ENCODE peak calls at places on chromosomes 1 and 21, in four cellular contexts. G, H, T and C are unnamed samples.

GRCh38 chr1:2250721-2251281 is 22.7 kb downstream of the SKI start:
- DNase-seq in G (no peak), H (peak), T (no peak), C (no peak)

GRCh38 chr1:47023268-47024137 is at the start of gene CYP4X1:
- DNase-seq in G (no peak), H (no peak), T (no peak), C (peak)

GRCh38 chr1:226814751-226815496 is 55.5 kb upstream of the PSEN2 start:
- DNase-seq in G (no peak), H (no peak), T (no peak), C (no peak)

GRCh38 chr1:214216779-214217178 is 64.2 kb upstream of the SMYD2 start:
- DNase-seq in G (no peak), H (peak), T (no peak), C (no peak)

GRCh38 chr1:42177551-42177981 is 13.0 kb upstream of the GUCA2A start:
- DNase-seq in G (no peak), H (no peak), T (no peak), C (no peak)

GRCh38 chr1:188668083-188668482 is 1809.6 kb downstream of the BRINP3 start:
- DNase-seq in G (no peak), H (peak), T (no peak), C (no peak)

GRCh38 chr1:85576256-85576641 is 4.3 kb upstream of the CCN1 start:
- DNase-seq in G (no peak), H (no peak), T (no peak), C (no peak)

GRCh38 chr1:235952950-235953615 is 86.4 kb upstream of the LYST start:
- DNase-seq in G (no peak), H (no peak), T (peak), C (no peak)

GRCh38 chr1:36625253-36625958 is 142.7 kb upstream of the CSF3R start:
- DNase-seq in G (no peak), H (no peak), T (no peak), C (peak)

GRCh38 chr1:218591966-218592365 is 246.8 kb downstream of the TGFB2 start:
- DNase-seq in G (no peak), H (no peak), T (no peak), C (no peak)

GRCh38 chr1:212413902-212414327 is 771 bp downstream of the PACC1 start:
- DNase-seq in G (peak), H (no peak), T (no peak), C (peak)

GRCh38 chr21:27476696-27477095 is 509.8 kb upstream of the ADAMTS5 start:
- DNase-seq in G (no peak), H (no peak), T (no peak), C (peak)

GRCh38 chr1:30748699-30749401 is 8.7 kb downstream of the LAPTM5 start:
- DNase-seq in G (no peak), H (no peak), T (no peak), C (no peak)

GRCh38 chr21:42412636-42412933 is 8.9 kb downstream of the UBASH3A start:
- DNase-seq in G (no peak), H (no peak), T (no peak), C (no peak)

GRCh38 chr1:41779350-41779749 is 139.4 kb downstream of the HIVEP3 start:
- DNase-seq in G (no peak), H (no peak), T (no peak), C (no peak)

GRCh38 chr1:230205719-230206198 is 138.7 kb downstream of the GALNT2 start:
- DNase-seq in G (peak), H (no peak), T (no peak), C (no peak)

GRCh38 chr1:21913763-21914162 is 23.3 kb downstream of the HSPG2 start:
- DNase-seq in G (no peak), H (no peak), T (no peak), C (no peak)

GRCh38 chr1:38068980-38069340 is 22.4 kb upstream of the POU3F1 start:
- DNase-seq in G (no peak), H (no peak), T (no peak), C (no peak)

GRCh38 chr1:175195281-175195680 is 2.7 kb upstream of the KIAA0040 start:
- DNase-seq in G (no peak), H (no peak), T (no peak), C (no peak)
- TF ChIP-seq MXI1 in G (no peak), H (no peak), T (no peak), C (no peak)

DNA sequence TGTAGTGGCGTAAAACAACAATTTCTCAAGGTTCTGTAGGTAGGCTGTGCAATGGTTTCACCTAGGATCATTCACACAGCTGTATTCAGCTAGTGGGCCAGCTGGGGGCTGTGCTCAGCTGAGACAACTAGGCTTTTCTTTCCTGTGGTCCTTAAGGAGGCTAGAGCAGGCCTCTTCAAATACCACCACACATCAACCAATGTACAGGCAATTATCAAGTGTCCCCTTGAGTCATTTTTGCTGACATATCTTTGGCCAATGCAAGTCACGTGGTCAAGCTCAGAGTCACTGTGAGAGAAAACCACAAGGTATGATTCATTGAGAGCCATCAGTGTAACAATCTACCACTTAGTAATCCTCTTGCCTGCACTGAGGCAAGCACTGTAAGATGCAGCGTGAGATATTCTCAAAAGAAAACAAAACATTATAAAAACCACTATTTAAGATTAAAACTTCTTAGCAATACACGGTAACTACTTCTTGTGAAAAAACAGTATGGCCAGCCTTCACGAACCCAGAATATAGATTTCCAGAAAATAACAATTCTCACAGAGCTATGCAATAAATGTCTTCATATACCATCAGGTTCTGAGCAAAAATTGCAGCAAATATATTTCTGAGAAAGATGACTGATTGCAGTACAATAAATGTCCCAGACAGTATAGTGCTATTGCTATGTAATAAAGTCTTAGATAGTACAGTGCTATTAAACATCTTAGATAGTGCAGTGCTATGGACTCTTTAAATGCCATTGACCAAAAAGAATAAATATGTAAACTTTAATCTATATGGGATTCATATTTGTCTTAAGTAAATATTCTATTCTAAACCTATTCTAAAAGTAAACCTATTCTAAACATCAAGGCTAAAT is 55.3 kb downstream of the NME7 start:
- DNase-seq in G (peak), H (no peak), T (peak), C (no peak)
- TF ChIP-seq CHD2 in G (no peak), H (no peak), T (no peak), C (no peak)

DNA sequence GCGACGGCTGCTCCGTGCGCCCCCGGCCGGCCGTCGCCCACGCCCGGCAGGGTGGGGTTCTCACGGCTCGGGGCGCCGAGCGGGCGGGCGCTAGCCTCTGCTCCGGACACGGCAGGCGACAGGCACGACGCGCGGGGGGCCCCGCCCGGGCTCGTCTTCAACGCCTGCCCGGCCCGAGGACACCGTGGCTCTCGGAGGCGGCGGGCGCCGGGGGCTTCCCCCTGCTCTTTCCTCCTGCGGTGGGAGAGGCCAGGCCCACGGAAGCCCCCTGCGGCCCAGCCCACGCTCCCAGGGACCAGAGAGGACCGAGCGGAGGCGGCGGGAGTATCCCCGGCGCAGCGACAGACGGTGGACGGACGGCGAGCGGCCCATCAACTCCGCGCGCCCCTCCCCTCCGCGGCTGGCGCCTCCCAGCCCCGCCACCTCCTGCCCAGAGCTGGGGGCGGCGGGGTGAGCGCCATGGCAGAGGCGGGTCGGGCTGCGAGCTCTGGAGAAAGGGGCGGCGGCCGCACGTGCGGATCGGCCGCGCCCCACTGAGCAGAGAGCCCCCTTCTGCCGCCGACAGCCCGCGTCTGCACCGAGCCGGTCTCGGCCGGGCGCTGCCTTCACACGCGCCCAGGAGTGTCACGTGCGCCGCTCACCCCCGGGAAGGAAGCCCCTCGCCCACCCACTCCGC is at the start of the genes SHE and TDRD10:
- DNase-seq in G (no peak), H (no peak), T (no peak), C (peak)
- TF ChIP-seq MXI1 in G (no peak), H (no peak), T (no peak), C (no peak)

GRCh38 chr1:51915958-51916357 is 37.4 kb upstream of the NRDC start:
- DNase-seq in G (no peak), H (no peak), T (no peak), C (no peak)

GRCh38 chr1:51912881-51913280 is 34.4 kb upstream of the NRDC start:
- DNase-seq in G (no peak), H (no peak), T (no peak), C (no peak)

GRCh38 chr1:51919684-51920083 is 41.2 kb upstream of the NRDC start:
- DNase-seq in G (no peak), H (no peak), T (no peak), C (no peak)

GRCh38 chr1:51920130-51920529 is 41.6 kb upstream of the NRDC start:
- DNase-seq in G (no peak), H (no peak), T (no peak), C (no peak)

DNA sequence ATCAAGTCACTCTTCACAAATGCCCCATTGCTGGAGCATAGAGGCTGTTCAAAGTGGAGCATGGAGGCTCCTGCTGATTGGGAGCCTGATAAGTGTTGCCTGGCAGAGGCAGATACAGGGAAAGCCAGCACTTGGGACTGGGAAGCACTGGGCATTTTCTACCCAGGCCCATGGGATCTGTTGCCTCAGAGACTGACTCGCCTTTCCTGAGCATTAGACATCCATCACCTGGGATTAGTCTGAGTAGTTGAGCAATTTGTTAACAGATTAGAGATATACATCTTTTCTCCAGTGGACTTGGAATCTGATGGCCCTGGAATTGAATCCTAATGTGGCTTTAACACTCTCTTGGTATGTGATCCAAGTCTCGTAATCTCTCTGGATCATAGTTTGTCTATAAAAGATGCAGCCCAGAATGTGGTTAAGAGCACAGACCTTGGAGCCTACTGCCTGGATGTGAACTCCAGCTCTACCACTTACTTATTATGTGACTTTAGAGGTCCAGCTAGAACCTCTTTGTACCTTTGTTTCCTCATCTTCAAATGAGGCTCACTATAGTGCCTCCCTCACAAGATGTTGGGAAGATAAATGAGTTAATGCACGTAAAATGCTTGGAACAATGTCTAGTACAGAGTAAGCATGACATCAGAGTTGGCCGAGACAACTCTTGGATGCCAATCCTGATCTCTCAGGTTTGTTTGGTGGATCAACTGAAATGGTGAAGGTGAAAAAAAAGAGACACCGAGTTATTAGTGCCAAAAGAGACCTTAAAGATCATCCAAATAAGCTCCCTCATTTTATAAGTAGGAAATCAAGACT is 38.3 kb upstream of the NRDC start:
- DNase-seq in G (no peak), H (no peak), T (no peak), C (peak)
- TF ChIP-seq CHD2 in G (no peak), H (no peak), T (no peak), C (no peak)

DNA sequence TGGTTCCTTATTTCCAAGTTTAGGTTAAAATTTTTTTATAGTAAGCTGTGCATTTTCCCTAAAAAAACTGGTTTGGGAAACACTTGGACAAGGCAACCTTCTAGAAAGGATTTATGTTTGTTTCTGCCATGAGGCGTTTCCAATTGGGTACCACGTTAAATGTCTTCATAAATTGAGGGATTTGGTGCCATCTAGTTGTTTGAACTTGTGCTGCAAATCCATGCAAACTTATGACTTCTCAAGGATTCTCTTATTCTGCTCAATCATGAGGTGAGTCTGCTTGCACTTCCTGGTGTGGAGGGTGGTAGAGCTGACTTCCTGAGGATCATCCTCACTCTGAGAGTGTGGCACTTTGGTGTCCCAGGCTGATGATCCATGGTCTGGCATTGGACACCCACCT is 123.3 kb downstream of the PCNX2 start:
- DNase-seq in G (no peak), H (peak), T (no peak), C (no peak)
- TF ChIP-seq MXI1 in G (no peak), H (no peak), T (no peak), C (no peak)

GRCh38 chr1:1083181-1084027 is 9.3 kb upstream of the RNF223 start:
- DNase-seq in G (no peak), H (no peak), T (no peak), C (no peak)
- TF ChIP-seq CHD2 in G (no peak), H (no peak), T (no peak), C (no peak)